ENCODE peak calls at places on chromosomes 5 and 9, in eight cellular contexts. C is GM23338; N is GM23248; P is tibial nerve; T is right atrium auricular region; Q is RWPE2; F is spleen; M is CD8-positive, alpha-beta T cell. V is an unnamed sample.

GRCh38 chr5:141994737-141995136 is 18.1 kb downstream of the GNPDA1 start:
- DNase-seq in C (no peak), N (no peak), P (no peak), T (no peak), Q (no peak), F (no peak), M (no peak), V (no peak)

GRCh38 chr5:14129123-14129522 is 14.0 kb upstream of the TRIO start:
- DNase-seq in C (no peak), N (no peak), P (no peak), T (no peak), Q (no peak), F (no peak), M (no peak), V (no peak)

GRCh38 chr5:420632-421286 is 22.2 kb upstream of the EXOC3 start:
- DNase-seq in C (no peak), N (no peak), P (no peak), T (no peak), Q (peak; percentile 68), F (peak; percentile 73), M (no peak), V (no peak)

GRCh38 chr5:131994090-131994489 is 17.4 kb downstream of the ACSL6 start:
- DNase-seq in C (no peak), N (no peak), P (no peak), T (no peak), Q (peak; percentile 45), F (peak; percentile 41), M (no peak), V (no peak)

GRCh38 chr9:71326360-71326759 is 204.9 kb upstream of the TRPM3 start:
- DNase-seq in C (no peak), N (no peak), P (no peak), T (no peak), Q (no peak), F (no peak), M (no peak), V (no peak)

GRCh38 chr9:129491486-129491855 is 129.4 kb downstream of the C9orf50 start:
- DNase-seq in C (no peak), N (no peak), P (no peak), T (peak; percentile 89), Q (no peak), F (peak; percentile 90), M (no peak), V (no peak)

GRCh38 chr9:19934301-19934868 is 145.5 kb upstream of the SLC24A2 start:
- DNase-seq in C (peak; percentile 91), N (peak; percentile 74), P (peak; percentile 17), T (peak; percentile 63), Q (no peak), F (no peak), M (no peak), V (no peak)

GRCh38 chr9:94097788-94098413 is 13.6 kb downstream of the PTPDC1 start:
- DNase-seq in C (no peak), N (peak; percentile 95), P (no peak), T (no peak), Q (peak; percentile 86), F (no peak), M (no peak), V (no peak)

GRCh38 chr9:81377310-81377709 is 312.0 kb downstream of the TLE1 start:
- DNase-seq in C (no peak), N (no peak), P (no peak), T (no peak), Q (no peak), F (no peak), M (no peak), V (no peak)

GRCh38 chr9:137078701-137079400 is 1.5 kb downstream of the UAP1L1 start:
- DNase-seq in C (peak; percentile 62), N (no peak), P (no peak), T (no peak), Q (no peak), F (no peak), M (no peak), V (no peak)

GRCh38 chr5:168147536-168148460 is 143.6 kb upstream of the WWC1 start:
- DNase-seq in C (no peak), N (no peak), P (no peak), T (no peak), Q (no peak), F (no peak), M (no peak), V (no peak)

GRCh38 chr5:67431191-67431590 is 234.6 kb upstream of the CD180 start:
- DNase-seq in C (no peak), N (peak; percentile 27), P (no peak), T (no peak), Q (no peak), F (no peak), M (no peak), V (no peak)

GRCh38 chr5:117266237-117266725 is 691.7 kb upstream of the SEMA6A start:
- DNase-seq in C (no peak), N (no peak), P (no peak), T (no peak), Q (no peak), F (no peak), M (no peak), V (no peak)

GRCh38 chr9:106632621-106633020 is 230.3 kb upstream of the ZNF462 start:
- DNase-seq in C (no peak), N (no peak), P (no peak), T (no peak), Q (no peak), F (no peak), M (no peak), V (no peak)

GRCh38 chr5:124133406-124133805 is 613.0 kb downstream of the ZNF608 start:
- DNase-seq in C (no peak), N (no peak), P (no peak), T (no peak), Q (no peak), F (no peak), M (no peak), V (no peak)
- H3K27ac ChIP-seq in C (no peak overlapping the region), N (no peak overlapping the region), P (no peak overlapping the region), T (no peak overlapping the region), Q (no peak overlapping the region), F (no peak overlapping the region), M (no peak overlapping the region), V (no peak overlapping the region)

GRCh38 chr5:72005676-72006075 is 101.6 kb upstream of the MAP1B start:
- DNase-seq in C (no peak), N (no peak), P (no peak), T (no peak), Q (no peak), F (no peak), M (no peak), V (no peak)
- H3K4me3 ChIP-seq in C (no peak overlapping the region), N (no peak overlapping the region), P (no peak overlapping the region), T (no peak overlapping the region), Q (no peak overlapping the region), F (no peak overlapping the region), M (no peak overlapping the region), V (no peak overlapping the region)

DNA sequence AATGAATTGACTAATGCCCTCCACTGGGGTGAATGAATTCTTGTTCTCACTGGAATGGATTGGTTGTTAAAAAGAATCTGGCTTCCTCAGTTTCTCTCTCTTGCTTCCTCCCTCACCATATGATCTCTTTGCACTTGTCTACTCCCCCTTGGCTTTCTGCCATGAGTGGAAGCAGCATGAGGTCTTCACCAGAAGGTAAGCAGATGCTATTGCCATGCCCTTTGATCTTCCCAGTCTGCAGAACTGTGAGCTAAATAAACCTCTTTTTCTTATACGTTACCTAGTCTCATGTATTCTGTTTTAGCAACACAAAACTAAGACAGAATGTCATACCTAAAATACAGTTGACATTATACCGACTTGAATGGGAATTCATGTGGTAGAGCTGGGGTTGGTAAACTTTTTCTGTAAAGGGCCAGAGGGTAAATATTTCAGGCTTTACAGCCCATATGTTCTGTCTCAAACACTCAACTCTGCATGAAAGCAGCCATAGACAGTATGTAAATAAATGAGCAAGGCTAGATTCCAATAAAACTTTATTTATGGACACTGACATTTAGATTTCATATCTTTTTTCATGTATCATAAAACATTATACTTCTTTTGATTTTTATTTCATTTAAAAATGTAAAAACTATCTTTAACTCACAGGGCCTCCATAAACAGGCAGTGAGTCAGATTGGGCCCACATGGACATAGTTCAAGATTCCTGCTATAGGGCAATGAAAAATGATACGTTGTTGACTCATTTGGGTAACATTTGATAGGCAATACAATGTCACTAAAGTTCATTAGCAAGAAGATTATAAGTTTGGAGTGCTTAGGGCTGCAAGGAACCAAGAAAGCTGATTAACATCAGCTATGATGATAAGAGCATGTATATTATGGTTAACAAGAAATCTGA is 79.4 kb upstream of the TLE4 start:
- DNase-seq in C (no peak), N (no peak), P (no peak), T (no peak), Q (no peak), F (no peak), M (no peak), V (no peak)
- H3K4me1 ChIP-seq in C (no peaks in the 10 kb centered on the region), N (peaks cover 3% of the 10 kb centered on the region), P (no peaks in the 10 kb centered on the region), T (no peaks in the 10 kb centered on the region), Q (peaks cover 15% of the 10 kb centered on the region), F (no peaks in the 10 kb centered on the region), M (no peaks in the 10 kb centered on the region), V (no peaks in the 10 kb centered on the region)

DNA sequence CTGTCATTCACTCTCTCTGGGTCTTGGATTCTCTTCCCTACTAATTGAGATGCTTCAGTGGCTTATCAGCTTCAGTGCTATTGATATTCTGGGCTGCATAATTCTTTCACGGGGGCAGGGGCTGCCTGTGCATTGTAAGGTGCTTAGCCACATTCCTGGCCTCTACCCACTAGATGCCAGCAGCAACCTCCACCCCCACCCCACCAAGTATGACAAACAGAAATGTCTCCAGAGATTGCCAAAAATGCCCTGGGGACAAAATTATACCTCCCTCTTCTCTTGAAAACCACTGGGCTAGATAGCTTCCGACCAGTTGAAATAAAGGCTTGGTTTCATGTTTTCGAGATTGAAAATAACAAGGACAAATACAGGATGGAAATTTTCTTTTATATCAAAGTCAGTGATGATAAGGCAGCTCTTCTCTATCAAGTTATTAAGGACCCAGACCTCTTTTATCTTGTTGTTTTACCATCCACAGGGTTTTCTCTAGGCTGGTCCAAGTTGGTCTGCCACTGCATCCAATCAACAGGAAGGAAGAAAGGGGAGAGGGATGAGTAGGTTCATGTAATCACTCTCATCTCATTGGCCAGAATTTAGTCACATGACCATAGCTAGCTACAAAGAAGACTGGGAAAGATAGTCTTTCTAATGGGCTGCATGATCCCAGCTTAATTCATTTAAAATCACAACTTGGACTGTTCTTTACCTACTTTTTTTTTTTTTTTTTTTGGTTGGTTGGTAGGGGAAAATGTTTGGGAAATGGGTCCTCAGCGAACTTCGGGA is 92.1 kb upstream of the RANBP3L start:
- DNase-seq in C (no peak), N (no peak), P (no peak), T (no peak), Q (no peak), F (no peak), M (no peak), V (no peak)
- H3K27ac ChIP-seq in C (no peak overlapping the region), N (no peak overlapping the region), P (no peak overlapping the region), T (no peak overlapping the region), Q (no peak overlapping the region), F (no peak overlapping the region), M (no peak overlapping the region), V (no peak overlapping the region)